ENCODE peak calls at places on chromosomes 2 and 18, in six cellular contexts. M is kidney tubule cell; G is effector memory CD8-positive, alpha-beta T cell; L is fibroblast of lung; P is stimulated activated CD8-positive, alpha-beta memory T cell treated with anti-CD3 and anti-CD28 coated beads, Interleukin-2, amount 100 ng/mL, for 1 hour; B is WTC11. W is an unnamed sample.

GRCh38 chr18:26654173-26655009 is 106.0 kb upstream of the KCTD1 start:
- DNase-seq in P (no peak), M (peak; percentile 11), G (no peak), L (no peak), B (no peak), W (no peak)

GRCh38 chr2:207163815-207164747 is 1.7 kb downstream of the KLF7 start:
- DNase-seq in B (no peak), G (no peak), M (peak; percentile 87), L (peak; percentile 55), P (no peak), W (peak; percentile 20)

GRCh38 chr2:240739797-240740196 is 48.1 kb downstream of the AQP12A start:
- DNase-seq in B (no peak), M (peak; percentile 12), L (no peak), G (peak; percentile 16), P (no peak), W (no peak)

GRCh38 chr2:56299166-56299806 is 115.5 kb downstream of the CCDC85A start:
- DNase-seq in B (no peak), M (no peak), L (peak; percentile 68), G (no peak), P (no peak), W (peak; percentile 31)

GRCh38 chr2:199455186-199455532 is 2.6 kb downstream of the SATB2 start:
- DNase-seq in L (no peak), M (no peak), B (no peak), P (no peak), G (no peak), W (no peak)

GRCh38 chr2:66512626-66513025 is 77.7 kb downstream of the MEIS1 start:
- DNase-seq in P (no peak), G (no peak), B (no peak), M (no peak), L (no peak), W (no peak)

GRCh38 chr2:102940684-102941083 is 178.9 kb downstream of the TMEM182 start:
- DNase-seq in L (no peak), M (no peak), G (no peak), B (no peak), P (no peak), W (no peak)

GRCh38 chr2:208183526-208183925 is 6.3 kb downstream of the C2orf80 start:
- DNase-seq in B (peak; percentile 56), P (no peak), G (no peak), L (no peak), M (no peak), W (no peak)

GRCh38 chr18:49398331-49398730 is 62.1 kb downstream of the DYM start:
- DNase-seq in G (no peak), B (no peak), M (no peak), L (no peak), P (no peak), W (no peak)

GRCh38 chr2:148221926-148222325 is 201.0 kb downstream of the MBD5 start:
- DNase-seq in M (no peak), B (no peak), P (no peak), G (no peak), L (no peak), W (no peak)

GRCh38 chr2:241540766-241541561 is 17.6 kb upstream of the BOK start:
- DNase-seq in B (peak; percentile 93), L (peak; percentile 38), G (peak; percentile 22), M (peak; percentile 57), P (peak; percentile 36), W (peak; percentile 62)

GRCh38 chr2:165778653-165779451 is 15.2 kb downstream of the GALNT3 start:
- DNase-seq in B (peak; percentile 17), M (peak; percentile 10), P (no peak), G (no peak), L (no peak), W (no peak)

GRCh38 chr2:52260904-52261303 is 1229.0 kb upstream of the NRXN1 start:
- DNase-seq in L (peak; percentile 40), M (no peak), B (no peak), P (no peak), G (no peak), W (peak; percentile 4)

GRCh38 chr2:119649364-119649917 is 29.6 kb upstream of the TMEM177 start:
- DNase-seq in M (peak; percentile 40), G (no peak), B (no peak), L (peak; percentile 68), P (no peak), W (no peak)

GRCh38 chr2:109210431-109211200 is 81.6 kb downstream of the SH3RF3 start:
- DNase-seq in B (no peak), L (peak; percentile 46), G (no peak), P (no peak), M (peak; percentile 18), W (peak; percentile 41)

GRCh38 chr2:207926133-207927076 is 98.9 kb downstream of the PLEKHM3 start:
- DNase-seq in P (no peak), B (no peak), L (peak; percentile 78), M (peak; percentile 69), G (no peak), W (peak; percentile 85)

GRCh38 chr2:110858993-110859770 is 126.8 kb downstream of the ACOXL start:
- DNase-seq in P (no peak), G (no peak), M (no peak), B (no peak), L (no peak), W (no peak)

GRCh38 chr2:133768261-133769021 is 200.2 kb upstream of the NCKAP5 start:
- DNase-seq in G (no peak), P (no peak), L (peak; percentile 39), B (no peak), M (no peak), W (no peak)

GRCh38 chr2:175806115-175806470 is 196.0 kb downstream of the LNPK start:
- DNase-seq in L (peak; percentile 40), G (no peak), M (no peak), P (no peak), B (no peak), W (no peak)

GRCh38 chr2:11140492-11140891 is 14.8 kb upstream of the SLC66A3 start:
- DNase-seq in L (peak; percentile 69), P (no peak), M (no peak), B (no peak), G (no peak), W (no peak)

GRCh38 chr2:60364441-60364840 is 189.0 kb downstream of the BCL11A start:
- DNase-seq in M (no peak), L (no peak), B (no peak), G (no peak), P (no peak), W (no peak)

GRCh38 chr2:26757873-26758789 is 6.0 kb upstream of the SLC35F6 start:
- DNase-seq in G (no peak), M (peak; percentile 99), L (peak; percentile 99), B (peak; percentile 36), P (no peak), W (peak; percentile 63)

GRCh38 chr2:223837290-223838061 is at the start of gene AP1S3:
- DNase-seq in G (peak; percentile 66), P (peak; percentile 49), L (peak; percentile 51), B (peak; percentile 90), M (peak; percentile 90), W (peak; percentile 79)

GRCh38 chr18:26457611-26458350 is 90.6 kb downstream of the KCTD1 start:
- DNase-seq in L (no peak), G (no peak), M (no peak), B (peak; percentile 90), P (no peak), W (no peak)

GRCh38 chr2:142190805-142191204 is 60.0 kb upstream of the LRP1B start:
- DNase-seq in G (no peak), P (no peak), L (peak; percentile 52), B (no peak), M (peak; percentile 53), W (no peak)

GRCh38 chr2:106192752-106193490 is 1.2 kb downstream of the UXS1 start:
- DNase-seq in B (no peak), G (peak; percentile 27), P (peak; percentile 16), L (peak; percentile 79), M (peak; percentile 92), W (peak; percentile 68)

GRCh38 chr2:85326946-85327756 is 638 bp downstream of the TGOLN2 start:
- DNase-seq in P (peak; percentile 31), G (peak; percentile 59), L (peak; percentile 54), M (peak; percentile 48), B (peak; percentile 32), W (no peak)

GRCh38 chr2:222753251-222753824 is 81.9 kb downstream of the MOGAT1 start:
- DNase-seq in B (no peak), L (peak; percentile 75), P (no peak), G (no peak), M (no peak), W (no peak)

GRCh38 chr2:137123241-137123640 is 357.9 kb downstream of the THSD7B start:
- DNase-seq in L (peak; percentile 56), G (no peak), B (no peak), M (peak; percentile 43), P (no peak), W (peak; percentile 24)

GRCh38 chr2:201985740-201986735 is 47.6 kb upstream of the FZD7 start:
- DNase-seq in L (no peak), G (no peak), P (no peak), M (peak; percentile 16), B (no peak), W (no peak)

GRCh38 chr2:9087151-9087681 is 83.7 kb upstream of the MBOAT2 start:
- DNase-seq in P (no peak), L (peak; percentile 57), M (no peak), B (no peak), G (no peak), W (no peak)

GRCh38 chr18:76684265-76684664 is 138.1 kb upstream of the ZNF236 start:
- DNase-seq in G (no peak), M (no peak), P (no peak), B (no peak), L (no peak), W (no peak)

GRCh38 chr2:159497256-159497655 is 119.1 kb downstream of the BAZ2B start:
- DNase-seq in B (no peak), M (peak; percentile 98), P (no peak), L (peak; percentile 95), G (no peak), W (peak; percentile 78)

GRCh38 chr2:102337012-102337411 is 18.6 kb upstream of the IL18R1 start:
- DNase-seq in G (no peak), M (peak; percentile 70), B (no peak), L (no peak), P (no peak), W (no peak)

GRCh38 chr2:85053802-85054201 is 79.4 kb upstream of the TCF7L1 start:
- DNase-seq in M (peak; percentile 81), L (peak; percentile 76), G (no peak), P (no peak), B (no peak), W (no peak)

GRCh38 chr2:60977562-60977895 is 40.0 kb upstream of the PEX13 start:
- DNase-seq in B (no peak), M (no peak), P (no peak), G (no peak), L (no peak), W (no peak)

GRCh38 chr2:71682341-71682740 is 229.0 kb downstream of the DYSF start:
- DNase-seq in L (no peak), G (no peak), P (no peak), B (peak; percentile 5), M (no peak), W (no peak)

GRCh38 chr2:236045264-236046235 is 122.6 kb downstream of the GBX2 start:
- DNase-seq in B (no peak), L (no peak), P (no peak), M (peak; percentile 50), G (no peak), W (no peak)

GRCh38 chr2:79832540-79833234 is 319.8 kb downstream of the CTNNA2 start:
- DNase-seq in L (peak; percentile 53), P (no peak), B (no peak), M (peak; percentile 6), G (no peak), W (no peak)

GRCh38 chr2:240391111-240392051 is 44.1 kb upstream of the GPC1 start:
- DNase-seq in B (peak; percentile 7), M (no peak), L (no peak), P (no peak), G (no peak), W (no peak)